ENCODE peak calls at places on chromosomes 11 and 22, in four cellular contexts. F is A549, P is HepG2, X is GM12878. J is an unnamed sample.
A peak's percentile ranks its signal among the peaks of the same experiment; 100 is the strongest.

GRCh38 chr11:9774591-9775392 is 110.9 kb downstream of the SWAP70 start:
- DNase-seq in X (no peak), F (no peak), P (no peak), J (no peak)

GRCh38 chr11:80815752-80816453 is 1375.1 kb upstream of the TENM4 start:
- DNase-seq in P (no peak), F (no peak), X (peak; percentile 69), J (no peak)

GRCh38 chr22:50603511-50604255 is 3.1 kb downstream of the MAPK8IP2 start:
- DNase-seq in F (no peak), X (no peak), P (no peak), J (no peak)

GRCh38 chr22:19463491-19464469 is 15.2 kb downstream of the UFD1 start:
- DNase-seq in F (no peak), X (no peak), P (no peak), J (peak; percentile 50)

GRCh38 chr11:17634776-17635550 is 84.4 kb upstream of the MYOD1 start:
- DNase-seq in X (no peak), P (no peak), F (no peak), J (no peak)

GRCh38 chr22:19430890-19431541 is 517 bp downstream of the HIRA start:
- DNase-seq in F (peak; percentile 11), X (no peak), P (peak; percentile 39), J (peak; percentile 83)

GRCh38 chr11:104090767-104091166 is 54.3 kb downstream of the DDI1 start:
- DNase-seq in X (no peak), F (no peak), P (no peak), J (no peak)

GRCh38 chr11:32034149-32034548 is 56.7 kb upstream of the RCN1 start:
- DNase-seq in P (no peak), X (no peak), F (no peak), J (no peak)

GRCh38 chr11:83054904-83055380 is 16.8 kb downstream of the RAB30 start:
- DNase-seq in F (no peak), X (no peak), P (peak; percentile 24), J (no peak)

DNA sequence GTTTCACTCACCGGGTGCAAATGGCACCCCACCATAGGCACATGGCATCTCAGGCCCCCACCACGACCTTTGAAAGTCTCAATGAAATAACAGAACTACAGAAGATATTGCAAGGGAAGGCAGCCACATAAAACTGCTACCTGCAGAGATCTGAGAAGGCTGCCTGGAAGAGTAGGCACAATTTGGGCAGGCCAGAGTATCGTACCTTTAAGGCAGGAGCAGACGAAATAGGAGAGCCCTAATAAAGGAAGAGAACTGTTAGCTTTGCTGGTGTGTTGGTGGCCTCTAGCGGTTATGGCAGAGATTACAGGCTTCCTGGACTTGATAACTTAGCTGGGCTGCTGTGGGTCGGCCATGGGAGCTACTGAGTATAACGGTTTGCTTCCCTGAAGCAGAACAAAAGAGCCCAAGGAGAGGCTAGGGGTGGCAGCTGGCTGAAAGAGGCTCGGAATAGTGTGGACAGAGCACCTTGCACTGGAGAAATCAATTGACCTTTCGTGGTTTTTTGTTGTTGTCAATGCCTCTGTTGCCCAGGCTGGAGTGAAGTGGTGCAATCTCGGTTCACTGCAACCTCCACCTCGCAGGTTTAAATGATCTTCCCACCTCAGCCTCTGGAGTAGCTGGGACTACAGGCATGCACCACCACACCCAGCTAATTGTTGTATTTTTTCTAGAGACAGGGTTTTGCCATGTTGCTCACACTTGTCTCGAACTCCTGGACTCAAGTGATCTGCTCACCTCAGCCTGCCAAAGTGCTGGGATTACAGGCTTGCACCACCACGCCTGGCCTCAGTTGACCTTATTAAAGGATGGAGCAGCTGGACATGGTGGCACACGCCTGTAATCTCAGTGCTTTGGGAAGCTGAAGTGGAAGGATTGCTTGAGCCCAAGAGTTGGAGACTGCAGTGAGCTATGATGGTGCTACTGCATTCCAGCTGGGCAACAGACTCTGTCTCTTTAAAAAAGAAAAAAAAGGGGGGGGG is 4.8 kb downstream of the SDF2L1 start:
- DNase-seq in P (peak; percentile 71), F (peak; percentile 72), X (peak; percentile 52), J (peak; percentile 91)
- TF ChIP-seq POLR2AphosphoS2 in P (no peak), F (no peak), X (no peak), J (peak; percentile 95)

DNA sequence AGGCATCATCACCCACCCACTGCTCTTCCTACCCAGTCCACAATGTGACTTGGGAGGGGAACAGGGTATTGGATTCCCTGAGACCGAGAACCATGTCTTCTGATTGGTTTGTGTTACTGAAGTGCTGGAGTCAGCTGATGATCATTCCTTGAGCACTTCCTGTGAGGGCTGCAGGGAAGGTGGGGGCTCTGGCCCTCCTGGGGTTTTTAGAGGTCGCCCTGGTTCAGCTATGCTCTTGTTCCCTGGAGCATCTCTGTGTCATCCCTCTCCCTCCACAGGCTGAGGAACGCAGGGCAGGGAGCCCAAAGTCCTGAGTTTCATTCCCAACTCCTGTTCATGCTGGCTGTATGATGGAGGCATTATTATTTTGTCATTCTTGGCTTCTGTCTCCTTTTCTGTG is 6.7 kb downstream of the ZC3H7B start:
- DNase-seq in P (no peak), X (no peak), F (no peak), J (peak; percentile 31)
- TF ChIP-seq POLR2AphosphoS2 in P (no peak), X (no peak), F (no peak), J (no peak)

GRCh38 chr11:75273331-75273988 is 32.9 kb downstream of the TPBGL start:
- DNase-seq in P (no peak), X (no peak), F (no peak), J (no peak)

GRCh38 chr11:75272821-75273301 is 32.3 kb downstream of the TPBGL start:
- DNase-seq in F (no peak), X (no peak), P (no peak), J (no peak)

GRCh38 chr11:75271730-75272129 is 31.2 kb downstream of the TPBGL start:
- DNase-seq in P (no peak), X (no peak), F (no peak), J (no peak)

GRCh38 chr11:75270896-75271415 is 30.4 kb downstream of the TPBGL start:
- DNase-seq in P (no peak), F (peak; percentile 47), X (no peak), J (peak; percentile 28)

GRCh38 chr11:75272391-75272790 is 31.8 kb downstream of the TPBGL start:
- DNase-seq in X (no peak), F (no peak), P (no peak), J (no peak)
- TF ChIP-seq POLR2AphosphoS2 in X (no peak), F (no peak), P (no peak), J (no peak)

GRCh38 chr11:73194593-73194992 is 23.5 kb upstream of the P2RY2 start:
- DNase-seq in P (no peak), X (no peak), F (no peak), J (no peak)

GRCh38 chr11:73196576-73196975 is 21.5 kb upstream of the P2RY2 start:
- DNase-seq in F (no peak), X (no peak), P (no peak), J (no peak)

GRCh38 chr11:73197348-73197747 is 20.7 kb upstream of the P2RY2 start:
- DNase-seq in P (no peak), X (no peak), F (no peak), J (no peak)

GRCh38 chr11:73194034-73194507 is 24.0 kb upstream of the P2RY2 start:
- DNase-seq in X (no peak), P (no peak), F (no peak), J (no peak)

GRCh38 chr11:73195191-73196007 is 22.7 kb upstream of the P2RY2 start:
- DNase-seq in P (peak; percentile 48), X (no peak), F (peak; percentile 64), J (no peak)
- TF ChIP-seq POLR2AphosphoS2 in P (no peak), X (no peak), F (no peak), J (no peak)

J was measured in K562.